ENCODE peak calls at places on chromosomes 2 and 18, in eight cellular contexts. One of them, this sample, is unnamed.

GRCh38 chr2:32752205-32752604 is 124.4 kb downstream of the TTC27 start:
- DNase-seq in mesendoderm: no peak
- DNase-seq in cardiac fibroblast: peak; percentile 22
- DNase-seq in stimulated activated CD8-positive, alpha-beta memory T cell treated with anti-CD3 and anti-CD28 coated beads, Interleukin-7, amount 100 ng/mL, for 24 hours: no peak
- DNase-seq in hypothalamus: no peak
- DNase-seq in adrenal gland: no peak
- DNase-seq in T-helper 1 cell: no peak
- DNase-seq in activated gamma-delta T cell treated with Interleukin-2 at 50 U/mL for 16 hours: no peak
- DNase-seq in this sample: no peak

GRCh38 chr2:158191569-158191968 is 89.9 kb downstream of the UPP2 start:
- DNase-seq in mesendoderm: no peak
- DNase-seq in cardiac fibroblast: no peak
- DNase-seq in stimulated activated CD8-positive, alpha-beta memory T cell treated with anti-CD3 and anti-CD28 coated beads, Interleukin-7, amount 100 ng/mL, for 24 hours: no peak
- DNase-seq in hypothalamus: no peak
- DNase-seq in adrenal gland: no peak
- DNase-seq in T-helper 1 cell: no peak
- DNase-seq in activated gamma-delta T cell treated with Interleukin-2 at 50 U/mL for 16 hours: no peak
- DNase-seq in this sample: no peak

GRCh38 chr2:106863387-106863786 is 22.6 kb downstream of the ST6GAL2 start:
- DNase-seq in mesendoderm: peak; percentile 25
- DNase-seq in cardiac fibroblast: peak; percentile 7
- DNase-seq in stimulated activated CD8-positive, alpha-beta memory T cell treated with anti-CD3 and anti-CD28 coated beads, Interleukin-7, amount 100 ng/mL, for 24 hours: no peak
- DNase-seq in hypothalamus: no peak
- DNase-seq in adrenal gland: no peak
- DNase-seq in T-helper 1 cell: no peak
- DNase-seq in activated gamma-delta T cell treated with Interleukin-2 at 50 U/mL for 16 hours: no peak
- DNase-seq in this sample: no peak

GRCh38 chr2:215420471-215420935 is 15.4 kb downstream of the FN1 start:
- DNase-seq in mesendoderm: no peak
- DNase-seq in cardiac fibroblast: peak; percentile 64
- DNase-seq in stimulated activated CD8-positive, alpha-beta memory T cell treated with anti-CD3 and anti-CD28 coated beads, Interleukin-7, amount 100 ng/mL, for 24 hours: no peak
- DNase-seq in hypothalamus: no peak
- DNase-seq in adrenal gland: no peak
- DNase-seq in T-helper 1 cell: no peak
- DNase-seq in activated gamma-delta T cell treated with Interleukin-2 at 50 U/mL for 16 hours: no peak
- DNase-seq in this sample: no peak

GRCh38 chr18:56756971-56757370 is 105.8 kb downstream of the WDR7 start:
- DNase-seq in mesendoderm: no peak
- DNase-seq in cardiac fibroblast: no peak
- DNase-seq in stimulated activated CD8-positive, alpha-beta memory T cell treated with anti-CD3 and anti-CD28 coated beads, Interleukin-7, amount 100 ng/mL, for 24 hours: no peak
- DNase-seq in hypothalamus: no peak
- DNase-seq in adrenal gland: peak; percentile 11
- DNase-seq in T-helper 1 cell: no peak
- DNase-seq in activated gamma-delta T cell treated with Interleukin-2 at 50 U/mL for 16 hours: no peak
- DNase-seq in this sample: no peak

GRCh38 chr2:101151859-101152194 is 645 bp upstream of the TBC1D8 start:
- DNase-seq in mesendoderm: no peak
- DNase-seq in cardiac fibroblast: no peak
- DNase-seq in stimulated activated CD8-positive, alpha-beta memory T cell treated with anti-CD3 and anti-CD28 coated beads, Interleukin-7, amount 100 ng/mL, for 24 hours: no peak
- DNase-seq in hypothalamus: no peak
- DNase-seq in adrenal gland: peak; percentile 19
- DNase-seq in T-helper 1 cell: no peak
- DNase-seq in activated gamma-delta T cell treated with Interleukin-2 at 50 U/mL for 16 hours: no peak
- DNase-seq in this sample: no peak

GRCh38 chr18:9737814-9738160 is 29.7 kb downstream of the RAB31 start:
- DNase-seq in mesendoderm: no peak
- DNase-seq in cardiac fibroblast: no peak
- DNase-seq in stimulated activated CD8-positive, alpha-beta memory T cell treated with anti-CD3 and anti-CD28 coated beads, Interleukin-7, amount 100 ng/mL, for 24 hours: no peak
- DNase-seq in hypothalamus: no peak
- DNase-seq in adrenal gland: no peak
- DNase-seq in T-helper 1 cell: no peak
- DNase-seq in activated gamma-delta T cell treated with Interleukin-2 at 50 U/mL for 16 hours: no peak
- DNase-seq in this sample: peak; percentile 9

GRCh38 chr2:162074937-162075688 is 1.1 kb upstream of the DPP4 start:
- DNase-seq in mesendoderm: peak; percentile 50
- DNase-seq in cardiac fibroblast: peak; percentile 77
- DNase-seq in stimulated activated CD8-positive, alpha-beta memory T cell treated with anti-CD3 and anti-CD28 coated beads, Interleukin-7, amount 100 ng/mL, for 24 hours: no peak
- DNase-seq in hypothalamus: no peak
- DNase-seq in adrenal gland: no peak
- DNase-seq in T-helper 1 cell: no peak
- DNase-seq in activated gamma-delta T cell treated with Interleukin-2 at 50 U/mL for 16 hours: no peak
- DNase-seq in this sample: no peak

GRCh38 chr2:111058264-111058663 is 62.5 kb upstream of the BCL2L11 start:
- DNase-seq in mesendoderm: no peak
- DNase-seq in cardiac fibroblast: no peak
- DNase-seq in stimulated activated CD8-positive, alpha-beta memory T cell treated with anti-CD3 and anti-CD28 coated beads, Interleukin-7, amount 100 ng/mL, for 24 hours: no peak
- DNase-seq in hypothalamus: no peak
- DNase-seq in adrenal gland: no peak
- DNase-seq in T-helper 1 cell: no peak
- DNase-seq in activated gamma-delta T cell treated with Interleukin-2 at 50 U/mL for 16 hours: no peak
- DNase-seq in this sample: no peak

GRCh38 chr2:62339413-62339812 is 143.5 kb downstream of the B3GNT2 start:
- DNase-seq in mesendoderm: no peak
- DNase-seq in cardiac fibroblast: no peak
- DNase-seq in stimulated activated CD8-positive, alpha-beta memory T cell treated with anti-CD3 and anti-CD28 coated beads, Interleukin-7, amount 100 ng/mL, for 24 hours: no peak
- DNase-seq in hypothalamus: no peak
- DNase-seq in adrenal gland: no peak
- DNase-seq in T-helper 1 cell: no peak
- DNase-seq in activated gamma-delta T cell treated with Interleukin-2 at 50 U/mL for 16 hours: peak; percentile 7
- DNase-seq in this sample: no peak

GRCh38 chr2:207930747-207931146 is 94.6 kb downstream of the PLEKHM3 start:
- DNase-seq in mesendoderm: no peak
- DNase-seq in cardiac fibroblast: no peak
- DNase-seq in stimulated activated CD8-positive, alpha-beta memory T cell treated with anti-CD3 and anti-CD28 coated beads, Interleukin-7, amount 100 ng/mL, for 24 hours: no peak
- DNase-seq in hypothalamus: no peak
- DNase-seq in adrenal gland: peak; percentile 33
- DNase-seq in T-helper 1 cell: no peak
- DNase-seq in activated gamma-delta T cell treated with Interleukin-2 at 50 U/mL for 16 hours: no peak
- DNase-seq in this sample: no peak

GRCh38 chr2:175804130-175804529 is 197.9 kb downstream of the LNPK start:
- DNase-seq in mesendoderm: no peak
- DNase-seq in cardiac fibroblast: no peak
- DNase-seq in stimulated activated CD8-positive, alpha-beta memory T cell treated with anti-CD3 and anti-CD28 coated beads, Interleukin-7, amount 100 ng/mL, for 24 hours: no peak
- DNase-seq in hypothalamus: no peak
- DNase-seq in adrenal gland: no peak
- DNase-seq in T-helper 1 cell: no peak
- DNase-seq in activated gamma-delta T cell treated with Interleukin-2 at 50 U/mL for 16 hours: no peak
- DNase-seq in this sample: no peak

GRCh38 chr2:67694464-67694863 is 297.3 kb downstream of the ETAA1 start:
- DNase-seq in mesendoderm: peak; percentile 26
- DNase-seq in cardiac fibroblast: no peak
- DNase-seq in stimulated activated CD8-positive, alpha-beta memory T cell treated with anti-CD3 and anti-CD28 coated beads, Interleukin-7, amount 100 ng/mL, for 24 hours: no peak
- DNase-seq in hypothalamus: no peak
- DNase-seq in adrenal gland: no peak
- DNase-seq in T-helper 1 cell: no peak
- DNase-seq in activated gamma-delta T cell treated with Interleukin-2 at 50 U/mL for 16 hours: no peak
- DNase-seq in this sample: no peak

GRCh38 chr2:71798266-71799012 is 345.1 kb downstream of the DYSF start:
- DNase-seq in mesendoderm: peak; percentile 84
- DNase-seq in cardiac fibroblast: peak; percentile 63
- DNase-seq in stimulated activated CD8-positive, alpha-beta memory T cell treated with anti-CD3 and anti-CD28 coated beads, Interleukin-7, amount 100 ng/mL, for 24 hours: no peak
- DNase-seq in hypothalamus: no peak
- DNase-seq in adrenal gland: peak; percentile 29
- DNase-seq in T-helper 1 cell: no peak
- DNase-seq in activated gamma-delta T cell treated with Interleukin-2 at 50 U/mL for 16 hours: no peak
- DNase-seq in this sample: no peak

GRCh38 chr2:207498427-207498826 is 31.3 kb upstream of the CREB1 start:
- DNase-seq in mesendoderm: no peak
- DNase-seq in cardiac fibroblast: no peak
- DNase-seq in stimulated activated CD8-positive, alpha-beta memory T cell treated with anti-CD3 and anti-CD28 coated beads, Interleukin-7, amount 100 ng/mL, for 24 hours: no peak
- DNase-seq in hypothalamus: no peak
- DNase-seq in adrenal gland: no peak
- DNase-seq in T-helper 1 cell: no peak
- DNase-seq in activated gamma-delta T cell treated with Interleukin-2 at 50 U/mL for 16 hours: no peak
- DNase-seq in this sample: no peak